ENCODE peak calls at places on chromosomes 13 and 19, in nine cellular contexts. One of them, this sample, is unnamed.

GRCh38 chr13:48235814-48236135 is 2.8 kb downstream of the ITM2B start:
- DNase-seq in skeletal muscle cell: no peak
- DNase-seq in stimulated activated CD4-positive, alpha-beta T cell treated with anti-CD3 and anti-CD28 coated beads, TNF-alpha, amount 100 ng/mL, for 4 hours: no peak
- DNase-seq in LHCN-M2: no peak
- DNase-seq in Daoy: no peak
- DNase-seq in activated CD4-positive, alpha-beta T cell treated with anti-CD3 and anti-CD28 coated beads, Interleukin-2, amount 50 U/mL, for 24 hours: no peak
- DNase-seq in stimulated activated CD8-positive, alpha-beta memory T cell treated with anti-CD3 and anti-CD28 coated beads, Interleukin-4, amount 100 ng/mL, for 24 hours: no peak
- DNase-seq in PC-3: no peak
- DNase-seq in thyroid gland: no peak
- DNase-seq in this sample: no peak

GRCh38 chr13:74891610-74892009 is 590.4 kb downstream of the TBC1D4 start:
- DNase-seq in skeletal muscle cell: peak
- DNase-seq in stimulated activated CD4-positive, alpha-beta T cell treated with anti-CD3 and anti-CD28 coated beads, TNF-alpha, amount 100 ng/mL, for 4 hours: no peak
- DNase-seq in LHCN-M2: peak
- DNase-seq in Daoy: no peak
- DNase-seq in activated CD4-positive, alpha-beta T cell treated with anti-CD3 and anti-CD28 coated beads, Interleukin-2, amount 50 U/mL, for 24 hours: no peak
- DNase-seq in stimulated activated CD8-positive, alpha-beta memory T cell treated with anti-CD3 and anti-CD28 coated beads, Interleukin-4, amount 100 ng/mL, for 24 hours: no peak
- DNase-seq in PC-3: peak
- DNase-seq in thyroid gland: no peak
- DNase-seq in this sample: no peak

GRCh38 chr13:49308104-49308875 is 60.6 kb downstream of the CDADC1 start:
- DNase-seq in skeletal muscle cell: peak
- DNase-seq in stimulated activated CD4-positive, alpha-beta T cell treated with anti-CD3 and anti-CD28 coated beads, TNF-alpha, amount 100 ng/mL, for 4 hours: no peak
- DNase-seq in LHCN-M2: no peak
- DNase-seq in Daoy: no peak
- DNase-seq in activated CD4-positive, alpha-beta T cell treated with anti-CD3 and anti-CD28 coated beads, Interleukin-2, amount 50 U/mL, for 24 hours: no peak
- DNase-seq in stimulated activated CD8-positive, alpha-beta memory T cell treated with anti-CD3 and anti-CD28 coated beads, Interleukin-4, amount 100 ng/mL, for 24 hours: no peak
- DNase-seq in PC-3: no peak
- DNase-seq in thyroid gland: peak
- DNase-seq in this sample: peak

GRCh38 chr13:34931572-34931971 is 10.5 kb upstream of the NBEA start:
- DNase-seq in skeletal muscle cell: peak
- DNase-seq in stimulated activated CD4-positive, alpha-beta T cell treated with anti-CD3 and anti-CD28 coated beads, TNF-alpha, amount 100 ng/mL, for 4 hours: no peak
- DNase-seq in LHCN-M2: peak
- DNase-seq in Daoy: peak
- DNase-seq in activated CD4-positive, alpha-beta T cell treated with anti-CD3 and anti-CD28 coated beads, Interleukin-2, amount 50 U/mL, for 24 hours: no peak
- DNase-seq in stimulated activated CD8-positive, alpha-beta memory T cell treated with anti-CD3 and anti-CD28 coated beads, Interleukin-4, amount 100 ng/mL, for 24 hours: no peak
- DNase-seq in PC-3: peak
- DNase-seq in thyroid gland: no peak
- DNase-seq in this sample: no peak

GRCh38 chr19:16615788-16616187 is 12.2 kb downstream of the MED26 start:
- DNase-seq in skeletal muscle cell: no peak
- DNase-seq in stimulated activated CD4-positive, alpha-beta T cell treated with anti-CD3 and anti-CD28 coated beads, TNF-alpha, amount 100 ng/mL, for 4 hours: no peak
- DNase-seq in LHCN-M2: peak
- DNase-seq in Daoy: no peak
- DNase-seq in activated CD4-positive, alpha-beta T cell treated with anti-CD3 and anti-CD28 coated beads, Interleukin-2, amount 50 U/mL, for 24 hours: no peak
- DNase-seq in stimulated activated CD8-positive, alpha-beta memory T cell treated with anti-CD3 and anti-CD28 coated beads, Interleukin-4, amount 100 ng/mL, for 24 hours: no peak
- DNase-seq in PC-3: no peak
- DNase-seq in thyroid gland: no peak
- DNase-seq in this sample: no peak

GRCh38 chr13:112061367-112062046 is 5.4 kb upstream of the SOX1 start:
- DNase-seq in skeletal muscle cell: no peak
- DNase-seq in stimulated activated CD4-positive, alpha-beta T cell treated with anti-CD3 and anti-CD28 coated beads, TNF-alpha, amount 100 ng/mL, for 4 hours: no peak
- DNase-seq in LHCN-M2: no peak
- DNase-seq in Daoy: no peak
- DNase-seq in activated CD4-positive, alpha-beta T cell treated with anti-CD3 and anti-CD28 coated beads, Interleukin-2, amount 50 U/mL, for 24 hours: no peak
- DNase-seq in stimulated activated CD8-positive, alpha-beta memory T cell treated with anti-CD3 and anti-CD28 coated beads, Interleukin-4, amount 100 ng/mL, for 24 hours: no peak
- DNase-seq in PC-3: no peak
- DNase-seq in thyroid gland: no peak
- DNase-seq in this sample: no peak

GRCh38 chr13:79992111-79992510 is 348.8 kb downstream of the SPRY2 start:
- DNase-seq in skeletal muscle cell: no peak
- DNase-seq in stimulated activated CD4-positive, alpha-beta T cell treated with anti-CD3 and anti-CD28 coated beads, TNF-alpha, amount 100 ng/mL, for 4 hours: no peak
- DNase-seq in LHCN-M2: no peak
- DNase-seq in Daoy: no peak
- DNase-seq in activated CD4-positive, alpha-beta T cell treated with anti-CD3 and anti-CD28 coated beads, Interleukin-2, amount 50 U/mL, for 24 hours: no peak
- DNase-seq in stimulated activated CD8-positive, alpha-beta memory T cell treated with anti-CD3 and anti-CD28 coated beads, Interleukin-4, amount 100 ng/mL, for 24 hours: no peak
- DNase-seq in PC-3: no peak
- DNase-seq in thyroid gland: no peak
- DNase-seq in this sample: no peak

GRCh38 chr19:11179716-11180297 is 17.5 kb downstream of the KANK2 start:
- DNase-seq in skeletal muscle cell: no peak
- DNase-seq in stimulated activated CD4-positive, alpha-beta T cell treated with anti-CD3 and anti-CD28 coated beads, TNF-alpha, amount 100 ng/mL, for 4 hours: no peak
- DNase-seq in LHCN-M2: no peak
- DNase-seq in Daoy: peak
- DNase-seq in activated CD4-positive, alpha-beta T cell treated with anti-CD3 and anti-CD28 coated beads, Interleukin-2, amount 50 U/mL, for 24 hours: no peak
- DNase-seq in stimulated activated CD8-positive, alpha-beta memory T cell treated with anti-CD3 and anti-CD28 coated beads, Interleukin-4, amount 100 ng/mL, for 24 hours: no peak
- DNase-seq in PC-3: no peak
- DNase-seq in thyroid gland: no peak
- DNase-seq in this sample: no peak

GRCh38 chr19:42850981-42851717 is 28.4 kb downstream of the PSG1 start:
- DNase-seq in skeletal muscle cell: peak
- DNase-seq in stimulated activated CD4-positive, alpha-beta T cell treated with anti-CD3 and anti-CD28 coated beads, TNF-alpha, amount 100 ng/mL, for 4 hours: no peak
- DNase-seq in LHCN-M2: peak
- DNase-seq in Daoy: peak
- DNase-seq in activated CD4-positive, alpha-beta T cell treated with anti-CD3 and anti-CD28 coated beads, Interleukin-2, amount 50 U/mL, for 24 hours: no peak
- DNase-seq in stimulated activated CD8-positive, alpha-beta memory T cell treated with anti-CD3 and anti-CD28 coated beads, Interleukin-4, amount 100 ng/mL, for 24 hours: no peak
- DNase-seq in PC-3: peak
- DNase-seq in thyroid gland: no peak
- DNase-seq in this sample: peak

GRCh38 chr13:40440990-40441820 is 225.2 kb downstream of the FOXO1 start:
- DNase-seq in skeletal muscle cell: no peak
- DNase-seq in stimulated activated CD4-positive, alpha-beta T cell treated with anti-CD3 and anti-CD28 coated beads, TNF-alpha, amount 100 ng/mL, for 4 hours: no peak
- DNase-seq in LHCN-M2: peak
- DNase-seq in Daoy: peak
- DNase-seq in activated CD4-positive, alpha-beta T cell treated with anti-CD3 and anti-CD28 coated beads, Interleukin-2, amount 50 U/mL, for 24 hours: no peak
- DNase-seq in stimulated activated CD8-positive, alpha-beta memory T cell treated with anti-CD3 and anti-CD28 coated beads, Interleukin-4, amount 100 ng/mL, for 24 hours: no peak
- DNase-seq in PC-3: no peak
- DNase-seq in thyroid gland: peak
- DNase-seq in this sample: peak

GRCh38 chr19:1591421-1592022 is 1.1 kb downstream of the MBD3 start:
- DNase-seq in skeletal muscle cell: no peak
- DNase-seq in stimulated activated CD4-positive, alpha-beta T cell treated with anti-CD3 and anti-CD28 coated beads, TNF-alpha, amount 100 ng/mL, for 4 hours: no peak
- DNase-seq in LHCN-M2: no peak
- DNase-seq in Daoy: no peak
- DNase-seq in activated CD4-positive, alpha-beta T cell treated with anti-CD3 and anti-CD28 coated beads, Interleukin-2, amount 50 U/mL, for 24 hours: no peak
- DNase-seq in stimulated activated CD8-positive, alpha-beta memory T cell treated with anti-CD3 and anti-CD28 coated beads, Interleukin-4, amount 100 ng/mL, for 24 hours: no peak
- DNase-seq in PC-3: no peak
- DNase-seq in thyroid gland: peak
- DNase-seq in this sample: no peak

GRCh38 chr13:73303858-73304257 is 245.1 kb downstream of the KLF5 start:
- DNase-seq in skeletal muscle cell: peak
- DNase-seq in stimulated activated CD4-positive, alpha-beta T cell treated with anti-CD3 and anti-CD28 coated beads, TNF-alpha, amount 100 ng/mL, for 4 hours: no peak
- DNase-seq in LHCN-M2: peak
- DNase-seq in Daoy: peak
- DNase-seq in activated CD4-positive, alpha-beta T cell treated with anti-CD3 and anti-CD28 coated beads, Interleukin-2, amount 50 U/mL, for 24 hours: no peak
- DNase-seq in stimulated activated CD8-positive, alpha-beta memory T cell treated with anti-CD3 and anti-CD28 coated beads, Interleukin-4, amount 100 ng/mL, for 24 hours: no peak
- DNase-seq in PC-3: peak
- DNase-seq in thyroid gland: no peak
- DNase-seq in this sample: no peak

GRCh38 chr13:30978981-30979956 is 46.8 kb downstream of the TEX26 start:
- DNase-seq in skeletal muscle cell: no peak
- DNase-seq in stimulated activated CD4-positive, alpha-beta T cell treated with anti-CD3 and anti-CD28 coated beads, TNF-alpha, amount 100 ng/mL, for 4 hours: peak
- DNase-seq in LHCN-M2: peak
- DNase-seq in Daoy: peak
- DNase-seq in activated CD4-positive, alpha-beta T cell treated with anti-CD3 and anti-CD28 coated beads, Interleukin-2, amount 50 U/mL, for 24 hours: peak
- DNase-seq in stimulated activated CD8-positive, alpha-beta memory T cell treated with anti-CD3 and anti-CD28 coated beads, Interleukin-4, amount 100 ng/mL, for 24 hours: peak
- DNase-seq in PC-3: peak
- DNase-seq in thyroid gland: peak
- DNase-seq in this sample: no peak

GRCh38 chr13:73040968-73041580 is 17.7 kb upstream of the KLF5 start:
- DNase-seq in skeletal muscle cell: no peak
- DNase-seq in stimulated activated CD4-positive, alpha-beta T cell treated with anti-CD3 and anti-CD28 coated beads, TNF-alpha, amount 100 ng/mL, for 4 hours: no peak
- DNase-seq in LHCN-M2: no peak
- DNase-seq in Daoy: no peak
- DNase-seq in activated CD4-positive, alpha-beta T cell treated with anti-CD3 and anti-CD28 coated beads, Interleukin-2, amount 50 U/mL, for 24 hours: no peak
- DNase-seq in stimulated activated CD8-positive, alpha-beta memory T cell treated with anti-CD3 and anti-CD28 coated beads, Interleukin-4, amount 100 ng/mL, for 24 hours: no peak
- DNase-seq in PC-3: peak
- DNase-seq in thyroid gland: no peak
- DNase-seq in this sample: no peak

GRCh38 chr13:51549050-51549449 is 35.2 kb upstream of the WDFY2 start:
- DNase-seq in skeletal muscle cell: no peak
- DNase-seq in stimulated activated CD4-positive, alpha-beta T cell treated with anti-CD3 and anti-CD28 coated beads, TNF-alpha, amount 100 ng/mL, for 4 hours: no peak
- DNase-seq in LHCN-M2: no peak
- DNase-seq in Daoy: peak
- DNase-seq in activated CD4-positive, alpha-beta T cell treated with anti-CD3 and anti-CD28 coated beads, Interleukin-2, amount 50 U/mL, for 24 hours: no peak
- DNase-seq in stimulated activated CD8-positive, alpha-beta memory T cell treated with anti-CD3 and anti-CD28 coated beads, Interleukin-4, amount 100 ng/mL, for 24 hours: no peak
- DNase-seq in PC-3: no peak
- DNase-seq in thyroid gland: peak
- DNase-seq in this sample: no peak

GRCh38 chr13:46630419-46631183 is 77.6 kb downstream of the LRCH1 start:
- DNase-seq in skeletal muscle cell: no peak
- DNase-seq in stimulated activated CD4-positive, alpha-beta T cell treated with anti-CD3 and anti-CD28 coated beads, TNF-alpha, amount 100 ng/mL, for 4 hours: no peak
- DNase-seq in LHCN-M2: no peak
- DNase-seq in Daoy: no peak
- DNase-seq in activated CD4-positive, alpha-beta T cell treated with anti-CD3 and anti-CD28 coated beads, Interleukin-2, amount 50 U/mL, for 24 hours: no peak
- DNase-seq in stimulated activated CD8-positive, alpha-beta memory T cell treated with anti-CD3 and anti-CD28 coated beads, Interleukin-4, amount 100 ng/mL, for 24 hours: no peak
- DNase-seq in PC-3: no peak
- DNase-seq in thyroid gland: no peak
- DNase-seq in this sample: no peak

GRCh38 chr19:18496167-18496979 is 25.5 kb downstream of the ELL start:
- DNase-seq in skeletal muscle cell: no peak
- DNase-seq in stimulated activated CD4-positive, alpha-beta T cell treated with anti-CD3 and anti-CD28 coated beads, TNF-alpha, amount 100 ng/mL, for 4 hours: no peak
- DNase-seq in LHCN-M2: peak
- DNase-seq in Daoy: peak
- DNase-seq in activated CD4-positive, alpha-beta T cell treated with anti-CD3 and anti-CD28 coated beads, Interleukin-2, amount 50 U/mL, for 24 hours: no peak
- DNase-seq in stimulated activated CD8-positive, alpha-beta memory T cell treated with anti-CD3 and anti-CD28 coated beads, Interleukin-4, amount 100 ng/mL, for 24 hours: peak
- DNase-seq in PC-3: peak
- DNase-seq in thyroid gland: peak
- DNase-seq in this sample: no peak

GRCh38 chr19:40270362-40271089 is 14.6 kb downstream of the AKT2 start:
- DNase-seq in skeletal muscle cell: no peak
- DNase-seq in stimulated activated CD4-positive, alpha-beta T cell treated with anti-CD3 and anti-CD28 coated beads, TNF-alpha, amount 100 ng/mL, for 4 hours: no peak
- DNase-seq in LHCN-M2: no peak
- DNase-seq in Daoy: no peak
- DNase-seq in activated CD4-positive, alpha-beta T cell treated with anti-CD3 and anti-CD28 coated beads, Interleukin-2, amount 50 U/mL, for 24 hours: no peak
- DNase-seq in stimulated activated CD8-positive, alpha-beta memory T cell treated with anti-CD3 and anti-CD28 coated beads, Interleukin-4, amount 100 ng/mL, for 24 hours: no peak
- DNase-seq in PC-3: no peak
- DNase-seq in thyroid gland: no peak
- DNase-seq in this sample: no peak

GRCh38 chr13:27622102-27622820 is 569 bp downstream of the POLR1D start:
- DNase-seq in skeletal muscle cell: no peak
- DNase-seq in stimulated activated CD4-positive, alpha-beta T cell treated with anti-CD3 and anti-CD28 coated beads, TNF-alpha, amount 100 ng/mL, for 4 hours: no peak
- DNase-seq in LHCN-M2: peak
- DNase-seq in Daoy: no peak
- DNase-seq in activated CD4-positive, alpha-beta T cell treated with anti-CD3 and anti-CD28 coated beads, Interleukin-2, amount 50 U/mL, for 24 hours: no peak
- DNase-seq in stimulated activated CD8-positive, alpha-beta memory T cell treated with anti-CD3 and anti-CD28 coated beads, Interleukin-4, amount 100 ng/mL, for 24 hours: no peak
- DNase-seq in PC-3: peak
- DNase-seq in thyroid gland: no peak
- DNase-seq in this sample: no peak

GRCh38 chr13:110371550-110372465 is 64.7 kb downstream of the COL4A2 start:
- DNase-seq in skeletal muscle cell: no peak
- DNase-seq in stimulated activated CD4-positive, alpha-beta T cell treated with anti-CD3 and anti-CD28 coated beads, TNF-alpha, amount 100 ng/mL, for 4 hours: no peak
- DNase-seq in LHCN-M2: no peak
- DNase-seq in Daoy: peak
- DNase-seq in activated CD4-positive, alpha-beta T cell treated with anti-CD3 and anti-CD28 coated beads, Interleukin-2, amount 50 U/mL, for 24 hours: no peak
- DNase-seq in stimulated activated CD8-positive, alpha-beta memory T cell treated with anti-CD3 and anti-CD28 coated beads, Interleukin-4, amount 100 ng/mL, for 24 hours: no peak
- DNase-seq in PC-3: no peak
- DNase-seq in thyroid gland: no peak
- DNase-seq in this sample: no peak

GRCh38 chr13:103164239-103164638 is 98.0 kb upstream of the SLC10A2 start:
- DNase-seq in skeletal muscle cell: no peak
- DNase-seq in stimulated activated CD4-positive, alpha-beta T cell treated with anti-CD3 and anti-CD28 coated beads, TNF-alpha, amount 100 ng/mL, for 4 hours: no peak
- DNase-seq in LHCN-M2: no peak
- DNase-seq in Daoy: no peak
- DNase-seq in activated CD4-positive, alpha-beta T cell treated with anti-CD3 and anti-CD28 coated beads, Interleukin-2, amount 50 U/mL, for 24 hours: no peak
- DNase-seq in stimulated activated CD8-positive, alpha-beta memory T cell treated with anti-CD3 and anti-CD28 coated beads, Interleukin-4, amount 100 ng/mL, for 24 hours: no peak
- DNase-seq in PC-3: no peak
- DNase-seq in thyroid gland: no peak
- DNase-seq in this sample: no peak

GRCh38 chr19:42311612-42312160 is 1.4 kb upstream of the TMEM145 start:
- DNase-seq in skeletal muscle cell: no peak
- DNase-seq in stimulated activated CD4-positive, alpha-beta T cell treated with anti-CD3 and anti-CD28 coated beads, TNF-alpha, amount 100 ng/mL, for 4 hours: no peak
- DNase-seq in LHCN-M2: no peak
- DNase-seq in Daoy: no peak
- DNase-seq in activated CD4-positive, alpha-beta T cell treated with anti-CD3 and anti-CD28 coated beads, Interleukin-2, amount 50 U/mL, for 24 hours: no peak
- DNase-seq in stimulated activated CD8-positive, alpha-beta memory T cell treated with anti-CD3 and anti-CD28 coated beads, Interleukin-4, amount 100 ng/mL, for 24 hours: no peak
- DNase-seq in PC-3: no peak
- DNase-seq in thyroid gland: no peak
- DNase-seq in this sample: no peak

This sample was measured in tibial nerve.